ENCODE peak calls at places on chromosomes 7 and 10, in four cellular contexts. V is K562, N is neural progenitor cell, W is fibroblast of lung. I is an unnamed sample.

GRCh38 chr7:85186083-85186520 is 754 bp downstream of the SEMA3D start:
- DNase-seq in W (peak), V (no peak), N (peak), I (peak)

GRCh38 chr7:69871886-69872592 is 273.8 kb downstream of the AUTS2 start:
- DNase-seq in N (no peak), V (peak), W (no peak), I (no peak)

GRCh38 chr7:48304641-48305040 is 133.4 kb downstream of the ABCA13 start:
- DNase-seq in W (no peak), V (no peak), N (no peak), I (no peak)

GRCh38 chr10:27911645-27912044 is 87.2 kb downstream of the ODAD2 start:
- DNase-seq in V (no peak), N (peak), W (peak), I (no peak)

GRCh38 chr7:138008588-138009349 is 6.9 kb upstream of the CREB3L2 start:
- DNase-seq in W (peak), V (peak), N (peak), I (no peak)

GRCh38 chr7:3544202-3544601 is 243.2 kb downstream of the SDK1 start:
- DNase-seq in N (peak), W (no peak), V (no peak), I (no peak)

GRCh38 chr7:158133057-158133456 is 454.6 kb downstream of the PTPRN2 start:
- DNase-seq in W (no peak), V (no peak), N (no peak), I (peak)

GRCh38 chr10:25080880-25081581 is 64.6 kb downstream of the THNSL1 start:
- DNase-seq in N (peak), V (peak), W (peak), I (peak)

GRCh38 chr7:116169060-116169459 is 41.3 kb upstream of the TES start:
- DNase-seq in V (no peak), N (no peak), W (peak), I (no peak)

GRCh38 chr7:34354906-34355305 is 303.1 kb upstream of the NPSR1 start:
- DNase-seq in N (no peak), V (no peak), W (peak), I (no peak)

GRCh38 chr10:1410032-1410431 is 327.3 kb downstream of the ADARB2 start:
- DNase-seq in V (no peak), W (no peak), N (no peak), I (no peak)

GRCh38 chr10:74186678-74187077 is 35.7 kb downstream of the ADK start:
- DNase-seq in W (peak), V (no peak), N (no peak), I (no peak)

GRCh38 chr10:45425628-45426563 is 51.9 kb downstream of the ALOX5 start:
- DNase-seq in W (no peak), V (no peak), N (no peak), I (no peak)

GRCh38 chr7:85222522-85222921 is 35.7 kb upstream of the SEMA3D start:
- DNase-seq in N (no peak), V (no peak), W (no peak), I (no peak)

GRCh38 chr10:1047937-1048336 is 982 bp downstream of the IDI1 start:
- DNase-seq in N (peak), V (peak), W (no peak), I (no peak)

GRCh38 chr7:83588602-83589240 is 60.2 kb downstream of the SEMA3E start:
- DNase-seq in W (no peak), N (no peak), V (no peak), I (no peak)

GRCh38 chr10:72349438-72349837 is 5.3 kb downstream of the DNAJB12 start:
- DNase-seq in V (no peak), W (no peak), N (no peak), I (no peak)

GRCh38 chr7:129298268-129298893 is 73.6 kb downstream of the AHCYL2 start:
- DNase-seq in W (peak), N (peak), V (peak), I (no peak)

GRCh38 chr10:44512345-44513095 is 127.6 kb upstream of the CXCL12 start:
- DNase-seq in N (no peak), V (no peak), W (no peak), I (no peak)

GRCh38 chr7:158063850-158064610 is 523.6 kb downstream of the PTPRN2 start:
- DNase-seq in V (no peak), N (no peak), W (no peak), I (no peak)

GRCh38 chr10:79001082-79001885 is 67.5 kb upstream of the ZMIZ1 start:
- DNase-seq in W (no peak), V (peak), N (no peak), I (no peak)

GRCh38 chr7:39735903-39736302 is 112.5 kb downstream of the RALA start:
- DNase-seq in W (no peak), V (peak), N (no peak), I (no peak)

GRCh38 chr7:2729893-2730716 is 42.1 kb downstream of the AMZ1 start:
- DNase-seq in V (no peak), N (no peak), W (peak), I (peak)

GRCh38 chr7:130736298-130736900 is 2.4 kb upstream of the KLF14 start:
- DNase-seq in V (no peak), N (no peak), W (no peak), I (no peak)

GRCh38 chr7:130733866-130734524 is at the start of gene KLF14:
- DNase-seq in V (peak), N (peak), W (no peak), I (peak)

GRCh38 chr7:130734525-130735272 is 692 bp upstream of the KLF14 start:
- DNase-seq in W (peak), N (no peak), V (no peak), I (no peak)

GRCh38 chr7:130735273-130735716 is 1.3 kb upstream of the KLF14 start:
- DNase-seq in V (no peak), W (no peak), N (no peak), I (no peak)

GRCh38 chr7:130732980-130733865 is 784 bp downstream of the KLF14 start:
- DNase-seq in N (peak), W (no peak), V (peak), I (peak)
- H3K9ac ChIP-seq in N (no peak), W (no peak), V (peak), I (no peak)

DNA sequence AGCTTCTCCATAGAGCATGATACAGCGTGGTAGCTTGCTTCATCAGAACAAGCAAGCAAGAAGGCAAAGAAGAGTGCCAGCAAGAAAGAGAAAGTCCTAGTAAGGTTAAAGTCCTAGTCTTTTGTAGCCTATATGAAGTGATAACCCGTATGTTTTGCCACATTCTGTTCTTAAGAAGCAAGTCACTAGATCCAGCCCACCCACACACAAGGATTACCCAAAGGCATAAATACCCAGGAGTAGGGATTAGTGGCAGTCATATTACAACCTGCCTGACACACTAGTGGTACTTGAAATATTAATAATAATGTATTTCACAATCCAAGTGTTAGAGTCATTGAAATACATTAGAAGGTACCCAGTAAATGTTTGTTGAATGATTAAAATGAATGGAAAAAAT is 285.5 kb downstream of the HPSE2 start:
- DNase-seq in N (no peak), V (no peak), W (no peak), I (no peak)
- H3K27ac ChIP-seq in N (no peak), V (no peak), W (no peak), I (no peak)

GRCh38 chr10:21498977-21499376 is 26.5 kb downstream of the SKIDA1 start:
- DNase-seq in V (no peak), W (no peak), N (peak), I (no peak)
- H3K9ac ChIP-seq in V (no peak), W (no peak), N (no peak), I (no peak)

DNA sequence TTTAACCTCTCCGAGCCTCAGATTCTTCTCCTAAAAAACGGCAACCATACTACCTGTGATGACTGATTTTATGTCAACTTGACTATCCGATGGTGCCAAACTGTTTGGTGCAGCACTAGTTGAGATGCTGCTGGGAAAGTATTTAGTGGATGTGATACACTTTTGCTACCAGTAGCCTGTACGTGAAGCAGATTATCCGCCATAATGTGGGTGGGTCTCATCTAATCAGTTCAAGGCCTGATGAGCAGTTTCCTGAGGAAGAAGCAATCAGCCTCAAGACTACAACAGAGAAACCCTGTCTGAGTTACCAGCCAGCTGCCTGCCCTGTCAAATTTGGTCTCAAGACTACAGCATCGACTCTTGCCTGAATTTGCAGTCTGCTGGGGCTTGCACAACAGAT is 10.9 kb upstream of the RBP3 start:
- DNase-seq in N (no peak), W (peak), V (peak), I (no peak)
- H3K27ac ChIP-seq in N (no peak), W (no peak), V (peak), I (no peak)

DNA sequence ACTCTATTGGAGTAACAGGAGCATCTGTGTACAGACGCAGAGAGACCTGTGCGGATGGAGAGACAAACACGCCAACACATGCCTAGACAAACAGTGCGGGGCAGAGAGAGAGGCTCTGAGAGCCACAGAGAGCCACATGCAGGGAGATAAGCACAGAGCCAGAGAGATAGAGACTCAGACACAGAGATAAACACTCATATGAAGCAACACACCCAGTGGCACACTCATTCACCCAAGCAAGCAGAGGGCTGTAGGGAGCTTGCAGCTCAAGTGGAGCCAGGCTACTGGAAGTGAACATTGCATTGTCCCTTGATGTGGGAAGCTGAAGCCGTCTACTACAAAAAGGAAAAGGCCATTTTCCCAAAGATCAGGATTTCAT is 46.6 kb upstream of the PODXL start:
- DNase-seq in V (no peak), W (no peak), N (no peak), I (no peak)
- H3K9ac ChIP-seq in V (no peak), W (no peak), N (no peak), I (no peak)

GRCh38 chr7:123472751-123473150 is 61.6 kb downstream of the IQUB start:
- DNase-seq in N (peak), W (no peak), V (no peak), I (no peak)

GRCh38 chr7:123468303-123468702 is 66.1 kb downstream of the IQUB start:
- DNase-seq in W (no peak), V (no peak), N (no peak), I (no peak)

GRCh38 chr7:123472327-123472726 is 62.1 kb downstream of the IQUB start:
- DNase-seq in N (no peak), V (no peak), W (no peak), I (no peak)
- H3K27ac ChIP-seq in N (no peak), V (no peak), W (no peak), I (no peak)

GRCh38 chr7:27098493-27099223 is 2.9 kb upstream of the HOXA1 start:
- DNase-seq in N (peak), W (peak), V (no peak), I (peak)
- H3K9ac ChIP-seq in N (no peak), W (peak), V (no peak), I (peak)

DNA sequence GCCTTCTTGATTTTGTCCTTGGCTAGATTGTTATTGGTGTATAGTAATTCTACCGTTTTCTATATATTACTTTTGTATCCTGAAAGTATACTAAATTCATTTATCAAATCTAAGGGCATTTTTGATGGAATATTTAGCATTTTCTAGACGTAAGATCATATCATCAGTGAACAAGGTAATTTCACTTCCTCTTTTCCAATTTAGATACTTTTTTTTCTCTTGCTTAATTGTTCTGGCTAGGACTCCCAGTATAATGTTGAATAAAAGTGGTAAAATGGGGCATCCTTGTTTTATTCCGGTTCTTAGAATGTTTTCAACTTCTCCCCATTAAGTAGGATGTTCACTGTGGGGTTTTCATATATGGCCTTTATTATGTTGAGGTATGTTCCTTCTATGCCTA is 260.7 kb downstream of the POLR1F start:
- DNase-seq in W (no peak), N (no peak), V (no peak), I (no peak)
- H3K27ac ChIP-seq in W (no peak), N (no peak), V (no peak), I (no peak)

DNA sequence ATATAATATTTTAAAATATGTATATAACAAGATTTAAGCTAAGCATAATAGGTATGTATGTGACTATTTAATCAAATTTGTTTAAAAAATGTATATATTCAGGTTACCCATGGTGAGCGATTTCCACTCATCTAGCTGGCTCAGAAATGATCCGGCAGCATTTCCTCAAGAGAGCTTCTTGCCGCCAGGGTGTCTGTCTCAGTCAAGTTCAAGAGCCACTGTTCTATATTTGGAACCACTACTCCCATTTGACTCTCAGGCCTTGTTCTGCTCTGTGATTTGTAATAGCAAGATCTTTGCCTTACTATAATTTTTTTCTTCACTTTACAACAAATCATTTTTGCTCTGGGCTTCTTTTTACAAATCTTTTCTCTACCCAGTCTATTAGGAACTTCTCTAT is 48.7 kb upstream of the CNTNAP2 start:
- DNase-seq in W (no peak), V (no peak), N (no peak), I (no peak)
- H3K9ac ChIP-seq in W (no peak), V (no peak), N (no peak), I (no peak)

GRCh38 chr7:130954918-130955559 is 221.0 kb upstream of the KLF14 start:
- DNase-seq in N (no peak), W (no peak), V (no peak), I (no peak)
- H3K27ac ChIP-seq in N (no peak), W (peak), V (no peak), I (no peak)

I was measured in kidney.